ENCODE peak calls at places on chromosome 19, in four cellular contexts. H, N, J and O are unnamed samples.

GRCh38 chr19:10899171-10899653 is 27.9 kb downstream of the CARM1 start:
- DNase-seq in N (no peak), H (no peak), J (no peak), O (no peak)

GRCh38 chr19:3586707-3587346 is 1.5 kb downstream of the GIPC3 start:
- DNase-seq in J (no peak), N (no peak), H (no peak), O (no peak)

GRCh38 chr19:8074501-8074900 is 21.9 kb downstream of the CCL25 start:
- DNase-seq in J (no peak), H (no peak), N (no peak), O (no peak)

GRCh38 chr19:925087-925911 is 536 bp upstream of the ARID3A start:
- DNase-seq in N (peak; percentile 78), H (peak; percentile 90), J (peak; percentile 94), O (peak; percentile 80)

GRCh38 chr19:13718733-13719132 is 45.6 kb upstream of the MRI1 start:
- DNase-seq in N (no peak), H (peak; percentile 71), J (no peak), O (no peak)

GRCh38 chr19:51131780-51132680 is 7.3 kb downstream of the SIGLEC9 start:
- DNase-seq in J (no peak), H (peak; percentile 43), N (no peak), O (no peak)

GRCh38 chr19:2251577-2252480 is 2.7 kb downstream of the AMH start:
- DNase-seq in J (no peak), N (no peak), H (no peak), O (no peak)

GRCh38 chr19:10505583-10506229 is 2.5 kb upstream of the KEAP1 start:
- DNase-seq in J (peak; percentile 76), H (peak; percentile 83), N (peak; percentile 66), O (peak; percentile 80)

GRCh38 chr19:1453525-1454371 is 3.8 kb downstream of the APC2 start:
- DNase-seq in H (peak; percentile 53), J (no peak), N (peak; percentile 16), O (no peak)

GRCh38 chr19:782195-783043 is 14.8 kb upstream of the PTBP1 start:
- DNase-seq in J (no peak), H (peak; percentile 83), N (no peak), O (no peak)

GRCh38 chr19:45815501-45816216 is 551 bp upstream of the RSPH6A start:
- DNase-seq in H (peak; percentile 85), J (no peak), N (no peak), O (no peak)

GRCh38 chr19:19405919-19406877 is 723 bp downstream of the GATAD2A start:
- DNase-seq in N (peak; percentile 43), H (peak; percentile 80), J (peak; percentile 25), O (peak; percentile 35)

GRCh38 chr19:17950310-17951150 is 16.4 kb upstream of the KCNN1 start:
- DNase-seq in H (peak; percentile 67), J (no peak), N (no peak), O (no peak)

GRCh38 chr19:7861619-7862412 is 12.4 kb downstream of the PRR36 start:
- DNase-seq in H (peak; percentile 64), N (no peak), J (no peak), O (no peak)

DNA sequence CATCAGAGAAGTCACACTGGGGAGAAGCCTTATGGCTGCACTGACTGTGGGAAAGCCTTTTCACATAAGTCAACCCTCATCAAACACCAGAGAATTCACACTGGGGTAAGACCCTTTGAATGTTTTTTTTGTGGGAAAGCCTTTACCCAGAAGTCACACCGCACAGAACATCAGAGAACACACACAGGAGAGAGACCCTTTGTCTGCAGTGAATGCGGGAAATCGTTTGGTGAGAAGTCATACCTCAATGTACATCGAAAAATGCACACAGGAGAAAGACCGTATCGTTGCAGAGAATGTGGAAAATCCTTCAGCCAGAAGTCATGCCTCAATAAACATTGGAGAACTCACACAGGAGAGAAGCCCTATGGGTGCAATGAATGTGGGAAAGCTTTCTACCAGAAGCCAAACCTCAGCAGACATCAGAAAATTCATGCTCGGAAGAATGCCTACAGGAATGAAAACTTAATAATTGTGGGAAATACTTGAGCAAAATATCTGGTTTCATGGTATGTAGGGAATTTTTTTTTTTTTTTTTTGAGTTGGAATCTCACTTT is 30.7 kb downstream of the ZNF793 start:
- DNase-seq in J (no peak), N (no peak), H (no peak), O (no peak)
- H3K9me3 ChIP-seq in J (no peaks in the 10 kb centered on the region), N (peaks cover 5% of the 10 kb centered on the region), H (peaks cover 42% of the 10 kb centered on the region), O (peaks cover 88% of the 10 kb centered on the region)

GRCh38 chr19:11986754-11987153 is 21.9 kb downstream of the ZNF763 start:
- DNase-seq in H (no peak), J (no peak), N (no peak), O (no peak)

GRCh38 chr19:11982526-11982925 is 17.7 kb downstream of the ZNF763 start:
- DNase-seq in H (no peak), J (no peak), N (no peak), O (no peak)

GRCh38 chr19:11987405-11988231 is 22.8 kb downstream of the ZNF763 start:
- DNase-seq in J (peak; percentile 94), N (peak; percentile 95), H (peak; percentile 98), O (peak; percentile 89)

GRCh38 chr19:11989112-11989456 is 24.2 kb downstream of the ZNF763 start:
- DNase-seq in J (no peak), H (no peak), N (no peak), O (no peak)

DNA sequence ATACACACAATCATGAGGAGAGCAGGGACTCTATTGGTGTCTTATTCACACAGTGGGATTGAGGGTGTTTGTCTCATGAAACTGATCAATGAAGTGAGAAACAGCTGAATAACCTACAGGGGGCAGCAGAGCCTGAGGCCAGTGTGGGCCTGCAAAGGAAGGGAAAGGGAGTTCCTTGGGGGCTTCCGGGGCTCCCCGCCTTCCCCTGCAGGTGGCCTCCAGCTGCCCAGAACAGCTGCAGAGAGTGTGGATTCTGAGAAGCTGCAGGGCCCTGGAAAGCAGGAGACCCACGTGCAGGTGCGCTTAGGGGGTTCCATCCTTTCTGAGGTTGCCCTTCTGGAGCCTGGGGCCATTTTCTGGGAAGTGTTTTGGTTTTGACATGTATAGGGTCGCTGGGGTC is 20.1 kb downstream of the ZNF763 start:
- DNase-seq in J (no peak), N (no peak), H (peak; percentile 68), O (no peak)
- TF ChIP-seq CTCF in J (peak; percentile 33), N (no peak), H (peak; percentile 56), O (no peak)

GRCh38 chr19:23855676-23856075 is 59.0 kb upstream of the ZNF726 start:
- DNase-seq in N (no peak), J (no peak), H (no peak), O (no peak)

GRCh38 chr19:23851966-23852365 is 62.7 kb upstream of the ZNF726 start:
- DNase-seq in J (no peak), N (no peak), H (no peak), O (no peak)
- H3K27ac ChIP-seq in J (no peak overlapping the region), N (no peak overlapping the region), H (no peak overlapping the region), O (no peak overlapping the region)

GRCh38 chr19:57067440-57067839 is 52.3 kb upstream of the USP29 start:
- DNase-seq in N (no peak), H (no peak), J (no peak), O (no peak)

GRCh38 chr19:57068921-57069697 is 50.7 kb upstream of the USP29 start:
- DNase-seq in J (no peak), N (peak; percentile 71), H (no peak), O (no peak)

GRCh38 chr19:57063070-57063469 is 56.7 kb upstream of the USP29 start:
- DNase-seq in H (no peak), N (no peak), J (no peak), O (no peak)

GRCh38 chr19:57071414-57071813 is 48.4 kb upstream of the USP29 start:
- DNase-seq in J (no peak), N (no peak), H (no peak), O (no peak)

GRCh38 chr19:57068326-57068725 is 51.5 kb upstream of the USP29 start:
- DNase-seq in H (no peak), N (no peak), J (no peak), O (no peak)
- H3K9me3 ChIP-seq in H (peaks cover 14% of the 10 kb centered on the region), N (no peaks in the 10 kb centered on the region), J (no peaks in the 10 kb centered on the region), O (peaks cover 14% of the 10 kb centered on the region)

DNA sequence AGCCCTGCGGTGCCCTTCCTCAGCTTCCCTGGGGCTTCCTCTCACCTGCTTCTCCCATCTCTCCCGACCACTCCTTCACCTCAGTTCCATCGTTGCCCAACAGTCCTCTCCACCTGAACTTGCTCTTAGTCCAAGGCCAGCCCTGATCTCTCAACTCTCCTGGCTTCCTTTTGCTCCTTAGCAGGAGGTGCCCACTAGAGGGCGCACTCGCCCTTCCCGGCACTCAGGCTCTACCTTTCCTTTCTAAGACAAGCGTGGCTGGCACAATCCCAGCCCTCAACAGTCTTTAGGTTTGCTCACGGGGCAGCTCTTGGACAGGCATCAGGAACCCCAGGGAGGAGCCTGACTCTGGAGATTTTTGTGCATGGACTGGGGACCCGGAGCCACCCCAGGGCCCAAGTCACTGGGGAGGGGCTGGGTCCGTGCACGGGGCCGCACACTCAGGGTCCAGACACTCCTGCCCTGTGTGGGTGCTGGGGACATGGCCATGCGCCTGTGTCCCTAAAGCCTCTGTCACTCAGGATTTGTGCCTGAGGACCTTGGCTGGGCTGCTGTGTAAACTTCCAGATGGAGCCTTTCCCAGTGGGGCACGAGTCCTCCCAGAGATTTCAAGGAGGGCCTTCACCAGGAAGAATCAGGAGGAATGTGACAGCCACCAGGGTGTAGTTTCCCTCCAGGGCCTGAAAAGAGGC is 12.1 kb upstream of the CEACAM8 start:
- DNase-seq in J (peak; percentile 47), H (peak; percentile 75), N (no peak), O (peak; percentile 10)
- TF ChIP-seq CTCF in J (peak; percentile 91), H (peak; percentile 83), N (no peak), O (peak; percentile 53)

GRCh38 chr19:53808710-53809125 is 15.4 kb downstream of the NLRP12 start:
- DNase-seq in H (peak; percentile 68), N (no peak), J (no peak), O (no peak)

GRCh38 chr19:53809518-53810186 is 14.5 kb downstream of the NLRP12 start:
- DNase-seq in N (no peak), H (peak; percentile 50), J (no peak), O (no peak)

GRCh38 chr19:53812335-53812734 is 11.8 kb downstream of the NLRP12 start:
- DNase-seq in N (no peak), H (peak; percentile 41), J (no peak), O (no peak)

GRCh38 chr19:53810187-53810546 is 13.9 kb downstream of the NLRP12 start:
- DNase-seq in J (no peak), N (no peak), H (no peak), O (no peak)

DNA sequence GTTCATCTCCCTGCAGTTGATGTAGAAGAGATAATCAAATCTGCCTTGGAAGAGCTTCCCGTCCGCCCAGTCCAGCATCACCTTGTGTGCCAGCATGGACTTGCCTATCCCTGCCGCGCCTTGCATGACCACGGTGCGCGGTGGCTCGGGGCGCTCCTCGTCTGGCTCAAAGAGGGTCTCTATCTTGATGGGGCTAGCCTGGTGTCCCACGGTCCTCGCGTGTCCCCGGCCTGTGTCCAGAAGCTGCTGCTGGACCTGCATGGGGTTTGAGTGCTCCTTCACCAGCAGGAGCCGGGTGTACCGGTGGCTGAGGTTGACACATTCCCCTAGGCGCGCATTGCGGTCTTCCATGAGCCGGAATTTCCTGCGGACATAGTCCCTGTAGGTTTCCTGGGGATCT is 13.2 kb downstream of the NLRP12 start:
- DNase-seq in H (no peak), J (no peak), N (no peak), O (no peak)
- H3K27ac ChIP-seq in H (no peak overlapping the region), J (no peak overlapping the region), N (no peak overlapping the region), O (no peak overlapping the region)